ENCODE peak calls at places on chromosome X, in five cellular contexts. O is KBM-7, J is caudate nucleus, T is cardiac muscle cell, H is fibroblast of mammary gland. K is an unnamed sample.
A peak's percentile ranks its signal among the peaks of the same experiment; 100 is the strongest.

GRCh38 chrX:856901-857300 is 226.3 kb downstream of the SHOX start:
- DNase-seq in J (no peak), T (no peak), O (no peak), H (no peak), K (no peak)

GRCh38 chrX:150456941-150457340 is 93.8 kb downstream of the MAMLD1 start:
- DNase-seq in O (no peak), H (no peak), J (no peak), T (no peak), K (no peak)

GRCh38 chrX:68832101-68832416 is 3.2 kb downstream of the EFNB1 start:
- DNase-seq in H (peak; percentile 81), T (peak; percentile 79), J (no peak), O (peak; percentile 87), K (peak; percentile 11)

GRCh38 chrX:7546551-7547080 is 296.4 kb upstream of the VCX start:
- DNase-seq in T (no peak), O (no peak), J (no peak), H (no peak), K (no peak)

GRCh38 chrX:153905481-153906095 is 1.1 kb downstream of the AVPR2 start:
- DNase-seq in H (no peak), T (no peak), J (no peak), O (no peak), K (no peak)

GRCh38 chrX:40105791-40106676 is 8.3 kb upstream of the BCOR start:
- DNase-seq in T (peak; percentile 52), H (no peak), O (no peak), J (peak; percentile 50), K (peak; percentile 34)

GRCh38 chrX:14027511-14028019 is 2.1 kb downstream of the GEMIN8 start:
- DNase-seq in J (no peak), O (peak; percentile 18), H (peak; percentile 96), T (peak; percentile 38), K (peak; percentile 25)

GRCh38 chrX:106619797-106620196 is 8.0 kb downstream of the RADX start:
- DNase-seq in J (no peak), H (peak; percentile 17), T (peak; percentile 15), O (peak; percentile 25), K (no peak)

GRCh38 chrX:12721042-12721441 is 70.2 kb upstream of the PRPS2 start:
- DNase-seq in J (no peak), T (peak; percentile 24), O (peak; percentile 14), H (no peak), K (no peak)

GRCh38 chrX:42714981-42715688 is 62.8 kb downstream of the PPP1R2C start:
- DNase-seq in H (no peak), T (peak; percentile 13), O (peak; percentile 69), J (peak; percentile 38), K (no peak)

GRCh38 chrX:123959281-123960063 is 2.0 kb upstream of the STAG2 start:
- DNase-seq in H (peak; percentile 34), J (peak; percentile 8), O (peak; percentile 69), T (peak; percentile 54), K (no peak)

GRCh38 chrX:38138157-38138556 is 82.5 kb downstream of the SRPX start:
- DNase-seq in T (no peak), O (no peak), H (no peak), J (no peak), K (no peak)

GRCh38 chrX:132685276-132685675 is 196.4 kb upstream of the MBNL3 start:
- DNase-seq in T (no peak), J (no peak), O (no peak), H (no peak), K (no peak)

GRCh38 chrX:120228187-120228908 is 22.3 kb upstream of the ZBTB33 start:
- DNase-seq in O (no peak), J (no peak), H (no peak), T (no peak), K (no peak)

GRCh38 chrX:40065291-40066046 is 32.3 kb downstream of the BCOR start:
- DNase-seq in T (no peak), O (peak; percentile 51), J (no peak), H (no peak), K (no peak)

GRCh38 chrX:103780701-103781402 is 4.2 kb downstream of the PLP1 start:
- DNase-seq in J (peak; percentile 4), H (no peak), T (no peak), O (no peak), K (no peak)

GRCh38 chrX:48520455-48520854 is 1.2 kb upstream of the EBP start:
- DNase-seq in T (no peak), O (no peak), J (no peak), H (no peak), K (no peak)

GRCh38 chrX:152895724-152896420 is 2.0 kb upstream of the ZNF185 start:
- DNase-seq in T (no peak), O (no peak), H (no peak), J (no peak), K (no peak)

GRCh38 chrX:110430293-110431076 is 71.8 kb downstream of the RTL9 start:
- DNase-seq in T (no peak), H (no peak), J (no peak), O (no peak), K (no peak)

GRCh38 chrX:1178580-1179057 is 33.8 kb downstream of the CRLF2 start:
- DNase-seq in H (peak; percentile 8), T (no peak), O (peak; percentile 74), J (no peak), K (no peak)

GRCh38 chrX:126238220-126238619 is 72.1 kb upstream of the DCAF12L2 start:
- DNase-seq in H (no peak), J (no peak), O (no peak), T (no peak), K (no peak)

GRCh38 chrX:154020500-154021115 is 906 bp upstream of the IRAK1 start:
- DNase-seq in T (no peak), J (no peak), O (peak; percentile 63), H (no peak), K (peak; percentile 14)

GRCh38 chrX:46686003-46686645 is 72.8 kb downstream of the SLC9A7 start:
- DNase-seq in T (peak; percentile 58), H (peak; percentile 54), O (peak; percentile 73), J (no peak), K (no peak)

K was measured in AML-193.